ENCODE peak calls at places on chromosomes 5 and 9, in four cellular contexts. One of them, this sample, is unnamed.

GRCh38 chr9:26744362-26744965 is 148.1 kb downstream of the CAAP1 start:
- DNase-seq in erythroblast: peak
- DNase-seq in adrenal gland: no peak
- DNase-seq in gastrocnemius medialis: no peak
- DNase-seq in this sample: no peak

GRCh38 chr5:79845448-79846197 is 145.4 kb downstream of the MTX3 start:
- DNase-seq in erythroblast: no peak
- DNase-seq in adrenal gland: no peak
- DNase-seq in gastrocnemius medialis: no peak
- DNase-seq in this sample: no peak

GRCh38 chr9:108297025-108297424 is 558.8 kb downstream of the ACTL7B start:
- DNase-seq in erythroblast: no peak
- DNase-seq in adrenal gland: no peak
- DNase-seq in gastrocnemius medialis: peak
- DNase-seq in this sample: peak

GRCh38 chr9:113987526-113987925 is 90.6 kb downstream of the AMBP start:
- DNase-seq in erythroblast: no peak
- DNase-seq in adrenal gland: no peak
- DNase-seq in gastrocnemius medialis: no peak
- DNase-seq in this sample: no peak

GRCh38 chr9:13281356-13282016 is 2.0 kb upstream of the MPDZ start:
- DNase-seq in erythroblast: no peak
- DNase-seq in adrenal gland: no peak
- DNase-seq in gastrocnemius medialis: no peak
- DNase-seq in this sample: no peak

GRCh38 chr9:21923694-21924093 is 70.5 kb downstream of the CDKN2A start:
- DNase-seq in erythroblast: no peak
- DNase-seq in adrenal gland: no peak
- DNase-seq in gastrocnemius medialis: no peak
- DNase-seq in this sample: no peak

GRCh38 chr5:113215401-113216060 is 219.3 kb downstream of the TSSK1B start:
- DNase-seq in erythroblast: no peak
- DNase-seq in adrenal gland: no peak
- DNase-seq in gastrocnemius medialis: no peak
- DNase-seq in this sample: no peak

GRCh38 chr5:139711852-139712171 is 63.7 kb downstream of the CXXC5 start:
- DNase-seq in erythroblast: no peak
- DNase-seq in adrenal gland: no peak
- DNase-seq in gastrocnemius medialis: no peak
- DNase-seq in this sample: peak

GRCh38 chr9:91580136-91580535 is 156.5 kb upstream of the NFIL3 start:
- DNase-seq in erythroblast: no peak
- DNase-seq in adrenal gland: no peak
- DNase-seq in gastrocnemius medialis: no peak
- DNase-seq in this sample: no peak

GRCh38 chr5:159507661-159508060 is 177.4 kb upstream of the IL12B start:
- DNase-seq in erythroblast: no peak
- DNase-seq in adrenal gland: no peak
- DNase-seq in gastrocnemius medialis: no peak
- DNase-seq in this sample: no peak

GRCh38 chr9:113990570-113990907 is 87.6 kb downstream of the AMBP start:
- DNase-seq in erythroblast: no peak
- DNase-seq in adrenal gland: peak
- DNase-seq in gastrocnemius medialis: no peak
- DNase-seq in this sample: no peak

GRCh38 chr5:82413302-82414042 is 135.3 kb upstream of the RPS23 start:
- DNase-seq in erythroblast: no peak
- DNase-seq in adrenal gland: no peak
- DNase-seq in gastrocnemius medialis: no peak
- DNase-seq in this sample: no peak

GRCh38 chr9:34458013-34458966 is at the start of the genes DNAI1 and FAM219A:
- DNase-seq in erythroblast: peak
- DNase-seq in adrenal gland: peak
- DNase-seq in gastrocnemius medialis: peak
- DNase-seq in this sample: peak
- TF ChIP-seq POLR2A in erythroblast: peak
- TF ChIP-seq POLR2A in adrenal gland: peak
- TF ChIP-seq POLR2A in gastrocnemius medialis: peak
- TF ChIP-seq POLR2A in this sample: peak

GRCh38 chr9:15295761-15296405 is 11.1 kb downstream of the TTC39B start:
- DNase-seq in erythroblast: peak
- DNase-seq in adrenal gland: no peak
- DNase-seq in gastrocnemius medialis: no peak
- DNase-seq in this sample: no peak
- TF ChIP-seq POLR2A in erythroblast: no peak
- TF ChIP-seq POLR2A in adrenal gland: no peak
- TF ChIP-seq POLR2A in gastrocnemius medialis: no peak
- TF ChIP-seq POLR2A in this sample: no peak

DNA sequence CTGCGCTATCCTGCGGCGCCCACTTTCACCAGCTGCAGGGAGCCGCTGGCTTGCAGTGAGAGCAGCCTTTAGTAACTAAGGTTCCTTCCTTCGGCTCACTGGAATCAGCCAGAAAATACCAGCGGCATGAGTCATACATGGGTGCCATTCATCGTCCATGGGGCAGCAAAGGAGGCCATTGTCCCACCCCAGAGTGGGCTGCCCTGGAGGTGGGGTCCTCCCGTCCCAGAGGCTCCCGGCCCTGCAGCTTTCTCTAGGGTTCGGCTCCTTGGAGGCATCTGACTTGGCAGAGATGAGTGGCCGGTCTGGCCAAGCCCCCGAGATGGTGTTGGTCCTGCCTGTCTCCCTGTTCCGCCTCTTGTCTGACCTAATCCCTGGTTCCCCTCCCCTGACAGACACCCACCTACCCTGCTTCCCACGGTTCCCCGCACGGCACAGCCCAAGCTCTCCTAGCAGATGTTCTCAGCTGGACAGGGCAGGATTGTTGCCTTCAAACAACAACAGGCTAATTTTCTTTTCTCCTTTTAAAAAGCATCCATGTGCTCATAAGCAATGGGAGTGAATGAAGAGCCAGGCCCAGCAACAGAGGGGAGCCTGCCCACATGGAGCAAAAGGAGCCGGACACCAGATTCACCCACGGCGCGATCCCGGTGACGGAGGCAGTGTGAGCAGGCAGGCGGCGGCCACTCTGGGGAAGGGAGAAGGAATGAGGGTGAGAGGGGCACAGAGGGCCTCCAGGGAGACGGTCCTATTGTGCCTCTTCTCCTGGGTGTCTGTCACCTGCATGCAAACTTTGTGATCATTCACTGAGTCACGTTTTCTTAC is 97.0 kb upstream of the COL5A1 start:
- DNase-seq in erythroblast: no peak
- DNase-seq in adrenal gland: no peak
- DNase-seq in gastrocnemius medialis: no peak
- DNase-seq in this sample: peak
- TF ChIP-seq POLR2A in erythroblast: no peak
- TF ChIP-seq POLR2A in adrenal gland: no peak
- TF ChIP-seq POLR2A in gastrocnemius medialis: no peak
- TF ChIP-seq POLR2A in this sample: no peak

GRCh38 chr5:151012857-151013256 is 7.5 kb upstream of the GPX3 start:
- DNase-seq in erythroblast: no peak
- DNase-seq in adrenal gland: no peak
- DNase-seq in gastrocnemius medialis: no peak
- DNase-seq in this sample: no peak

GRCh38 chr5:151015974-151016587 is 4.3 kb upstream of the GPX3 start:
- DNase-seq in erythroblast: no peak
- DNase-seq in adrenal gland: no peak
- DNase-seq in gastrocnemius medialis: no peak
- DNase-seq in this sample: no peak

GRCh38 chr5:151016700-151017099 is 3.7 kb upstream of the GPX3 start:
- DNase-seq in erythroblast: no peak
- DNase-seq in adrenal gland: peak
- DNase-seq in gastrocnemius medialis: no peak
- DNase-seq in this sample: peak

GRCh38 chr5:151017897-151018296 is 2.5 kb upstream of the GPX3 start:
- DNase-seq in erythroblast: no peak
- DNase-seq in adrenal gland: no peak
- DNase-seq in gastrocnemius medialis: no peak
- DNase-seq in this sample: no peak

DNA sequence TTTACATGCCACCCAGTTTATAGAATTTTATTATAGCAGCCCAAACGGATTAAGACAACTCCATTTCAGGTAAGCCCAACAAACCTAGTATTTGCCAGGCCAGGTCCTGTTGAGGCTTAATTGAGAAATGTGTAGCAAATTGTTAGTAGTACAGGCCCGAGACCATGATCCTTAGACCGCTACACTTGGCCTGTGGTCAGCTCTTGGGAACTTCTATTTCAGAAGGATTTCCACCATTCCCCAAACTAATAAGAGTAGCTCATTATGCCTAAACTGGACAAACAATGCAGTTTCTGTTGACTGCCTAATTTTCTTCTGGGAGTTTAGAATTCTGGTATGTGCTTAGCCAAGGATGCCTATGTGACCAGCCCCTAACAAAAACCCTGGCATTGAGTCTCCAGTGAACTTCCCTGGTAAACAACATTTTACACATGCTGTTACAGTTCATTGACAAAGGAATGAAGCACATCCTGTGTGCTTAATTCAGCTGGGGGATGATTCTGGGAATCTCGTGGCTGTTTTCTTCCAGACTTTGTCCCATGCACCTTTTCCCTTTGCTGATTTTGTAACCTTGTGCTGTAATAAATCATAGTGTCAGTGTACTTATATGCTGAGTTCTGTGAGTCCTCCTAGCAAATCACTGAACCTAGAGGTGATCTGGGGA is 5.6 kb upstream of the GPX3 start:
- DNase-seq in erythroblast: no peak
- DNase-seq in adrenal gland: no peak
- DNase-seq in gastrocnemius medialis: no peak
- DNase-seq in this sample: no peak
- TF ChIP-seq POLR2A in erythroblast: no peak
- TF ChIP-seq POLR2A in adrenal gland: no peak
- TF ChIP-seq POLR2A in gastrocnemius medialis: no peak
- TF ChIP-seq POLR2A in this sample: no peak

This sample was measured in sigmoid colon.